ENCODE peak calls at places on chromosomes 16 and 17, in eight cellular contexts. W is esophagus squamous epithelium; H is GM23338; O is lung; I is stomach; G is right lobe of liver; F is tibial artery; N is CD8-positive, alpha-beta T cell. C is an unnamed sample. For H3K4me1, the result is how much of the 10 kb centered on the place peaks cover.

GRCh38 chr16:89216315-89217137 is 977 bp upstream of the ZNF778 start:
- DNase-seq in N (peak), H (peak), F (peak), O (peak), W (no peak), I (peak), G (peak), C (no peak)

GRCh38 chr17:73338050-73338491 is 26.3 kb upstream of the CDC42EP4 start:
- DNase-seq in H (no peak), W (no peak), O (no peak), I (no peak), F (peak), G (no peak), N (no peak), C (no peak)

GRCh38 chr17:43482103-43483012 is 1.4 kb upstream of the DHX8 start:
- DNase-seq in G (no peak), I (no peak), O (no peak), H (no peak), N (no peak), F (no peak), W (no peak), C (no peak)

GRCh38 chr17:21278304-21279197 is 6.0 kb upstream of the MAP2K3 start:
- DNase-seq in G (peak), F (peak), H (no peak), O (peak), W (no peak), I (peak), N (peak), C (no peak)

GRCh38 chr16:83143788-83144187 is 517.0 kb downstream of the CDH13 start:
- DNase-seq in I (no peak), N (no peak), O (no peak), F (no peak), G (no peak), W (no peak), H (no peak), C (no peak)

GRCh38 chr16:49462356-49462988 is 88.9 kb downstream of the C16orf78 start:
- DNase-seq in O (no peak), N (no peak), G (no peak), W (no peak), F (no peak), I (no peak), H (no peak), C (no peak)

GRCh38 chr16:23557779-23558330 is 328 bp downstream of the UBFD1 start:
- DNase-seq in I (no peak), W (no peak), G (no peak), H (peak), F (peak), O (peak), N (peak), C (no peak)

GRCh38 chr17:5220074-5220473 is 14.6 kb downstream of the SCIMP start:
- DNase-seq in F (no peak), I (no peak), N (no peak), W (no peak), G (no peak), O (no peak), H (no peak), C (no peak)

GRCh38 chr16:56191807-56192643 is 736 bp downstream of the GNAO1 start:
- DNase-seq in F (no peak), W (no peak), H (peak), G (peak), I (no peak), O (no peak), N (no peak), C (no peak)

GRCh38 chr16:964696-965395 is 5.9 kb downstream of the LMF1 start:
- DNase-seq in F (no peak), H (no peak), N (no peak), I (no peak), W (no peak), O (peak), G (no peak), C (no peak)

GRCh38 chr17:35214631-35215273 is 20.6 kb upstream of the SLC35G3 start:
- DNase-seq in I (no peak), O (no peak), H (no peak), F (no peak), W (no peak), G (no peak), N (peak), C (no peak)
- H3K4me3 ChIP-seq in I (no peak), O (no peak), H (no peak), F (no peak), W (no peak), G (no peak), N (peak), C (no peak)

DNA sequence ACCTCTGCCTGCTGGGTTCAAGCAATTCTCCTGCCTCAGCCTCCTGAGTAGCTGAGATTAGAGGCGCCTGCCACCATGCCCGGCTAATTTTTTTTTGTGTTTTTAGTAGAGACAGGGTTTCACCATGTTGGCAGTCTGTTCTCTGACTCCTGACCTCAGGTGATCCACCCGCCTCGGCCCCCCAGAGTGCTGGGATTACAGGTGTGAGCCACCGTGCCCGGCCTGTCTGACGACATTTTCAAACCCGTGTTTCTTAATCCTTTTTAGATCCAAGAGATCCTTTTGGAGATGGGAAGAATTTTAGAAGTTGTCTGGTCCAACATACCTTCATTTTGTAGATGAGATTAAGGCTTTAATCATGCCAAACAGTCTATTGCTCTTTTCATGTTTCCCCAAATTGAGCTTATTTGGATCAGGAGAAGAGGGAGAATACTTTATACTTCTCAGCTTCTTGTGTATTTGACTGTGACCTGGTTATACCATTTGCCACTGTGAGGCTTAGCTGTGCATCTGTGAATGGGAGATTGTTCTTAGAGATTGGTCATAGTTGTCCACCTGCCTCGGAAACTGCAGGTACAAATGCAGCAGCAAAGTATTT is 25.8 kb downstream of the USP10 start:
- DNase-seq in W (no peak), N (no peak), H (no peak), O (no peak), F (no peak), G (no peak), I (no peak), C (no peak)
- H3K27ac ChIP-seq in W (no peak), N (no peak), H (peak), O (no peak), F (no peak), G (no peak), I (no peak), C (no peak)

GRCh38 chr16:11418506-11418905 is 73.2 kb downstream of the RMI2 start:
- DNase-seq in G (no peak), N (no peak), W (no peak), O (no peak), I (no peak), F (no peak), H (no peak), C (no peak)
- H3K4me1 ChIP-seq in G (under half), N (under half), W (under half), O (under half), I (under half), F (under half), H (under half), C (under half)

GRCh38 chr17:58341861-58342475 is 10.0 kb downstream of the SUPT4H1 start:
- DNase-seq in N (no peak), O (no peak), W (no peak), H (no peak), F (no peak), G (no peak), I (no peak), C (no peak)

GRCh38 chr17:58338907-58339774 is 10.5 kb upstream of the TSPOAP1 start:
- DNase-seq in G (peak), N (no peak), O (peak), F (peak), I (no peak), H (peak), W (no peak), C (no peak)

GRCh38 chr17:58339775-58340622 is 11.4 kb upstream of the TSPOAP1 start:
- DNase-seq in N (no peak), I (no peak), W (no peak), O (no peak), G (no peak), H (no peak), F (no peak), C (no peak)

GRCh38 chr17:58338454-58338841 is 9.9 kb upstream of the TSPOAP1 start:
- DNase-seq in F (no peak), G (no peak), W (no peak), I (no peak), N (no peak), O (no peak), H (no peak), C (no peak)

GRCh38 chr17:58340623-58340876 is 11.5 kb downstream of the SUPT4H1 start:
- DNase-seq in G (no peak), I (no peak), N (no peak), F (no peak), H (no peak), O (no peak), W (no peak), C (no peak)
- H3K4me3 ChIP-seq in G (no peak), I (no peak), N (no peak), F (no peak), H (no peak), O (no peak), W (no peak), C (no peak)